ENCODE peak calls at places on chromosomes 7 and 10, in seven cellular contexts. Q, K, C, H, L, R and M are unnamed samples.

GRCh38 chr7:11831727-11832495 is at the start of gene THSD7A:
- DNase-seq in K (no peak), C (no peak), L (peak), Q (no peak), R (peak), H (peak), M (peak)

GRCh38 chr10:36602374-36602773 is 523.0 kb upstream of the ANKRD30A start:
- DNase-seq in C (no peak), L (no peak), H (no peak), R (no peak), K (no peak), Q (no peak), M (no peak)

GRCh38 chr7:157556339-157556944 is 219.6 kb downstream of the DNAJB6 start:
- DNase-seq in H (no peak), C (no peak), Q (no peak), K (no peak), R (no peak), L (no peak), M (no peak)

GRCh38 chr10:59580257-59580863 is 129.3 kb downstream of the SLC16A9 start:
- DNase-seq in L (no peak), C (no peak), K (no peak), Q (peak), H (peak), R (peak), M (peak)

GRCh38 chr10:34549953-34550352 is 265.1 kb downstream of the PARD3 start:
- DNase-seq in Q (no peak), C (no peak), R (no peak), H (no peak), K (no peak), L (no peak), M (no peak)

GRCh38 chr7:157586426-157586955 is 249.7 kb downstream of the DNAJB6 start:
- DNase-seq in C (no peak), Q (no peak), R (no peak), L (no peak), K (no peak), H (no peak), M (no peak)

GRCh38 chr10:29386347-29386999 is 97.6 kb downstream of the LYZL1 start:
- DNase-seq in L (no peak), C (no peak), R (peak), Q (no peak), K (peak), H (peak), M (peak)

GRCh38 chr7:90966346-90966745 is 297.9 kb upstream of the FZD1 start:
- DNase-seq in K (no peak), Q (no peak), H (no peak), L (no peak), R (no peak), C (no peak), M (no peak)

GRCh38 chr7:63092951-63093350 is 905.7 kb upstream of the ZNF722 start:
- DNase-seq in K (no peak), L (no peak), C (no peak), H (no peak), Q (no peak), R (no peak), M (no peak)

GRCh38 chr10:17241611-17242333 is 13.7 kb downstream of the VIM start:
- DNase-seq in Q (no peak), K (no peak), R (no peak), C (no peak), L (no peak), H (no peak), M (no peak)

GRCh38 chr7:101575168-101575567 is 53.9 kb downstream of the MYL10 start:
- DNase-seq in R (no peak), C (no peak), L (peak), K (no peak), H (no peak), Q (no peak), M (no peak)

GRCh38 chr10:105843786-105844560 is 1202.9 kb downstream of the SORCS3 start:
- DNase-seq in K (no peak), L (no peak), R (no peak), H (no peak), C (peak), Q (no peak), M (no peak)

GRCh38 chr10:2262333-2262732 is 525.0 kb upstream of the ADARB2 start:
- DNase-seq in K (no peak), H (no peak), C (no peak), R (no peak), Q (no peak), L (no peak), M (no peak)

GRCh38 chr7:130272456-130273080 is 5.9 kb downstream of the CPA2 start:
- DNase-seq in L (no peak), R (no peak), C (no peak), H (no peak), K (no peak), Q (no peak), M (no peak)

GRCh38 chr7:98354511-98355249 is 46.2 kb downstream of the BAIAP2L1 start:
- DNase-seq in R (no peak), K (no peak), L (peak), C (no peak), H (peak), Q (peak), M (peak)

GRCh38 chr10:27207350-27207749 is 33.2 kb downstream of the ACBD5 start:
- DNase-seq in L (no peak), K (no peak), H (no peak), R (no peak), C (no peak), Q (no peak), M (no peak)

GRCh38 chr7:85682819-85683218 is 496.0 kb upstream of the SEMA3D start:
- DNase-seq in L (no peak), K (no peak), H (no peak), C (no peak), Q (no peak), R (no peak), M (no peak)

GRCh38 chr7:46626261-46627037 is 705.4 kb upstream of the IGFBP3 start:
- DNase-seq in K (no peak), L (no peak), R (no peak), C (no peak), H (no peak), Q (no peak), M (no peak)

GRCh38 chr7:4659551-4660286 is 22.4 kb upstream of the FOXK1 start:
- DNase-seq in Q (peak), R (no peak), C (no peak), H (no peak), L (no peak), K (peak), M (peak)

GRCh38 chr7:111159426-111159825 is 68.5 kb downstream of the LRRN3 start:
- DNase-seq in H (no peak), R (no peak), Q (no peak), C (no peak), L (no peak), K (no peak), M (no peak)

GRCh38 chr10:110495731-110496552 is 1.8 kb upstream of the DUSP5 start:
- DNase-seq in Q (no peak), R (peak), C (no peak), K (no peak), L (no peak), H (no peak), M (no peak)

GRCh38 chr7:4273566-4274230 is 408.4 kb upstream of the FOXK1 start:
- DNase-seq in L (no peak), C (no peak), Q (no peak), K (no peak), H (no peak), R (no peak), M (no peak)

GRCh38 chr7:139582130-139582650 is 58.7 kb downstream of the CLEC2L start:
- DNase-seq in H (no peak), C (no peak), R (no peak), K (no peak), Q (no peak), L (no peak), M (no peak)

GRCh38 chr7:128217030-128217805 is 23.9 kb upstream of the LEP start:
- DNase-seq in L (no peak), R (no peak), C (no peak), H (no peak), Q (no peak), K (peak), M (no peak)
- TF ChIP-seq JUND in L (no peak), R (peak), C (no peak), H (no peak), Q (no peak), K (peak), M (no peak)

DNA sequence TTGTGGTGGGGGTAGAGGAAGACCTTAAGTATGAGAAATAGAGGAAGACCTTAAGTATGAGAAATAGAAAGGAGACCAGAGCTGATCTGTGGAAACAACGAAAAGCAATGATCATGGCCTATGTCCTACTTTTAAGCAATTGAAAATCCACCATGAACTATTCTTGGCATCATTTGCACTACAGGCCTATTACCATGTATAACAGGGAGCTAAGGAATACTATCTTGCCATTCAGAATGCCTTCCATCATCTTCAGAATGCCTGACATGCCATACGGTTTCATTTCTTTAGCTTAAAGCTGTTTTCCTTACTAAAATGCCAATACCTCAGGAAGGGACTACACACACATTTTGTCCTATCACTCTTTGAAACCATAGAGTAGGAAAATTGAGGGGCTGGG is 127.0 kb downstream of the CALCR start:
- DNase-seq in H (no peak), C (no peak), Q (no peak), L (no peak), K (no peak), R (no peak), M (no peak)
- TF ChIP-seq JUND in H (no peak), C (no peak), Q (no peak), L (no peak), K (no peak), R (no peak), M (no peak)

DNA sequence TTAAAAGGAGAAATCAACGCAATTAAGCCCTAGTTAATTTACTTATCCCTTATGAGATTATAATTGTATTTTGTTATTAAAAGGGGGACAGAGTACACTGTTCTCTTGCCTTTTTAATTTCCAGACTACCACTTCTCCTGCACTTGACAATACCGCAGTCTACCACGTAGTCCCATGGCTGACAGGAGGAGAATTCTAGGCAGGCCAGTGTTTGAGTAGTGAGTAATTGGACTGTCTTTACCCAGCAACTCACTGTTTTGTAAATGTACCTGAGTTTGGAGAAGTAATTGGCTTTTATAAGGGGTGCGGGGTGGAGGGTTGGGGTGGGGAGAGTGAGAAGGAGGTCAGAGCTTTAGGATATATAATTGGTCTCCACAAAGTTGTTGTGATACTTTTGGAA is 85.4 kb downstream of the CFTR start:
- DNase-seq in L (no peak), C (no peak), H (no peak), Q (no peak), R (no peak), K (no peak), M (no peak)
- TF ChIP-seq JUND in L (no peak), C (no peak), H (no peak), Q (no peak), R (no peak), K (no peak), M (no peak)

GRCh38 chr10:96833220-96834001 is 1.3 kb downstream of the LCOR start:
- DNase-seq in Q (no peak), H (peak), R (peak), L (no peak), K (peak), C (no peak), M (peak)

GRCh38 chr10:96831867-96832720 is at the start of gene LCOR:
- DNase-seq in H (peak), L (no peak), K (peak), C (no peak), R (peak), Q (peak), M (peak)

GRCh38 chr10:96831200-96831866 is 765 bp upstream of the LCOR start:
- DNase-seq in R (no peak), L (no peak), C (no peak), K (no peak), Q (no peak), H (no peak), M (no peak)

GRCh38 chr10:96834121-96834520 is 2.0 kb downstream of the LCOR start:
- DNase-seq in Q (no peak), H (no peak), R (no peak), K (no peak), L (no peak), C (no peak), M (no peak)

GRCh38 chr10:96832721-96833219 is 672 bp downstream of the LCOR start:
- DNase-seq in H (peak), Q (peak), C (no peak), R (peak), L (no peak), K (peak), M (peak)
- TF ChIP-seq JUND in H (no peak), Q (no peak), C (no peak), R (no peak), L (no peak), K (no peak), M (no peak)

GRCh38 chr7:51082096-51082840 is 234.3 kb downstream of the COBL start:
- DNase-seq in Q (no peak), C (no peak), H (no peak), R (no peak), L (no peak), K (no peak), M (no peak)
- TF ChIP-seq JUND in Q (no peak), C (no peak), H (no peak), R (no peak), L (no peak), K (no peak), M (no peak)

DNA sequence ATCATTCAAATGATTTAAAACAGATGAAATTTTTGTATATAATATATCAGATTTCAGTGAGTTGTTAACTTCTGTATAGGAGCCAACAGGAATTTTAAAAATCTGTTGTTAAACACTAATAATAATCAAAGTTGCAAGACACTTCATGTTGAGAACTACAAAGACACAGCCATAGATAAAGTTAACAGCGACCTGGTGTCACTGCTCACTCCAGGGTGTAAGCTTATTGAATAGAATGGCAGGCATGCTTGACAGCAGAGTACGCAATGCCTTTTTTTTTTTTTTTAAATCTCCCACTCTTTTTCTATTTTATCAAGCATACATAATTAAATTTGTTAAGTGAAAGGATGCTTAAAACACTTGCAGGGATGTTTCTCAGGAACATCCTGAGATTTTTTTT is 32.0 kb downstream of the PCDH15 start:
- DNase-seq in K (no peak), R (no peak), H (no peak), L (no peak), Q (no peak), C (no peak), M (no peak)
- TF ChIP-seq JUND in K (no peak), R (no peak), H (no peak), L (no peak), Q (no peak), C (no peak), M (no peak)

GRCh38 chr10:15865304-15865703 is 5.0 kb upstream of the MINDY3 start:
- DNase-seq in K (no peak), C (no peak), H (no peak), R (no peak), Q (no peak), L (no peak), M (no peak)
- TF ChIP-seq JUND in K (no peak), C (no peak), H (no peak), R (no peak), Q (no peak), L (no peak), M (no peak)

GRCh38 chr10:80739963-80740715 is 202.4 kb downstream of the SH2D4B start:
- DNase-seq in R (no peak), H (no peak), L (no peak), Q (no peak), C (no peak), K (peak), M (no peak)

GRCh38 chr10:80737209-80737608 is 199.5 kb downstream of the SH2D4B start:
- DNase-seq in R (no peak), K (no peak), H (no peak), L (no peak), C (no peak), Q (no peak), M (no peak)

GRCh38 chr10:80741278-80741677 is 203.6 kb downstream of the SH2D4B start:
- DNase-seq in H (no peak), C (no peak), K (no peak), L (no peak), Q (no peak), R (no peak), M (no peak)

GRCh38 chr10:80739328-80739727 is 201.6 kb downstream of the SH2D4B start:
- DNase-seq in R (no peak), L (no peak), H (no peak), K (no peak), Q (no peak), C (no peak), M (no peak)
- TF ChIP-seq JUND in R (no peak), L (no peak), H (no peak), K (no peak), Q (no peak), C (no peak), M (no peak)

GRCh38 chr7:87797798-87798403 is 78.3 kb downstream of the SLC25A40 start:
- DNase-seq in C (peak), R (peak), L (no peak), K (peak), Q (peak), H (peak), M (no peak)
- TF ChIP-seq JUND in C (no peak), R (no peak), L (no peak), K (peak), Q (no peak), H (no peak), M (no peak)

DNA sequence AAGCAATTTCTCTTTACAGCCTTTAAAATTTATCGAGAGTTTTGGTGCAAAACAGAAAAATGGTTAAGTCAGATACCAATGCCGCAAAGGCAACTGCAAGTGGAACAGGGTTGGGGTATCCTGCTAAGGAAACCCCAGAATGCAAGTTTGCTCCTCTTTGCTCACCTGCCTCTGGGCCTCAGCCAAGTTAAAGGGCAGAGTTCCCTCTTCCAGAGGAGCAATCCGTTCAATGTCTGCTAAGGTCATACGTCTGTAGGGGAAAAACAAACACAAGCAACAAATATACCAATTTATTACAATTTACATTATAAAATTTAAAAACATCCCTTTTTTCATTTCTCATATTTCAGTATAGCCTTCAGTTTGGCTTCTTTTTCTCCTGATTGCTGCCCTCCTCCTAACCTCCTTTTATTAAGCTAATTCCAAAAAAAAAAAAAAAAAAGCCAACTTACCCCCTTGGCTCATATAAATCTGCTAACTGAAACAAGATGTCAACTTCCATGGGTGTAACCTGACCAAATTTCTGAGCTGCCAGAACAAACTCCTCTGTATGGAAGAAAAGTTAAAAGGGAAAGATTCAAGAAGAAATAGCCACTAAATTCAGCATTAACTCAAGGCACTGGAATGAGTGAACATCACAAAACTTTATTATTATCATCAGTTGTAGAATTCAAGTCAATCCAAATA is 132.6 kb downstream of the SLC25A13 start:
- DNase-seq in R (no peak), K (no peak), C (no peak), Q (no peak), H (no peak), L (no peak), M (no peak)
- TF ChIP-seq JUND in R (no peak), K (no peak), C (no peak), Q (no peak), H (no peak), L (no peak), M (no peak)